ENCODE peak calls at places on chromosomes 13 and 19, in five cellular contexts. One of them, this sample, is unnamed.

GRCh38 chr19:16446108-16447014 is 25.4 kb downstream of the EPS15L1 start:
- DNase-seq in IMR-90: peak; percentile 62
- DNase-seq in mesendoderm: no peak
- DNase-seq in neuronal stem cell: no peak
- DNase-seq in H9: no peak
- DNase-seq in this sample: no peak

GRCh38 chr19:34669305-34669704 is 7.7 kb downstream of the SCGB2B2 start:
- DNase-seq in neuronal stem cell: no peak
- DNase-seq in H9: no peak
- DNase-seq in IMR-90: no peak
- DNase-seq in mesendoderm: no peak
- DNase-seq in this sample: no peak

GRCh38 chr13:67146523-67147130 is 83.5 kb downstream of the PCDH9 start:
- DNase-seq in IMR-90: no peak
- DNase-seq in H9: no peak
- DNase-seq in mesendoderm: no peak
- DNase-seq in neuronal stem cell: no peak
- DNase-seq in this sample: peak; percentile 12

GRCh38 chr19:50554212-50554611 is 14.0 kb downstream of the LRRC4B start:
- DNase-seq in IMR-90: no peak
- DNase-seq in mesendoderm: no peak
- DNase-seq in neuronal stem cell: no peak
- DNase-seq in H9: no peak
- DNase-seq in this sample: no peak

GRCh38 chr19:29308977-29309520 is 96.1 kb upstream of the UQCRFS1 start:
- DNase-seq in H9: peak; percentile 69
- DNase-seq in IMR-90: no peak
- DNase-seq in mesendoderm: peak; percentile 57
- DNase-seq in neuronal stem cell: no peak
- DNase-seq in this sample: no peak

GRCh38 chr19:35395762-35396199 is 24.9 kb downstream of the GPR42 start:
- DNase-seq in neuronal stem cell: no peak
- DNase-seq in IMR-90: no peak
- DNase-seq in mesendoderm: no peak
- DNase-seq in H9: peak; percentile 45
- DNase-seq in this sample: peak; percentile 77

GRCh38 chr13:97855570-97855970 is 97.9 kb upstream of the IPO5 start:
- DNase-seq in H9: peak; percentile 46
- DNase-seq in neuronal stem cell: peak; percentile 67
- DNase-seq in IMR-90: peak; percentile 86
- DNase-seq in mesendoderm: peak; percentile 71
- DNase-seq in this sample: peak; percentile 87

GRCh38 chr19:4524808-4525562 is 6.7 kb upstream of the PLIN4 start:
- DNase-seq in IMR-90: no peak
- DNase-seq in neuronal stem cell: no peak
- DNase-seq in H9: peak; percentile 77
- DNase-seq in mesendoderm: peak; percentile 53
- DNase-seq in this sample: peak; percentile 45

GRCh38 chr13:100464006-100464405 is 124.6 kb downstream of the GGACT start:
- DNase-seq in neuronal stem cell: no peak
- DNase-seq in H9: no peak
- DNase-seq in mesendoderm: no peak
- DNase-seq in IMR-90: no peak
- DNase-seq in this sample: no peak

GRCh38 chr13:98462241-98462882 is 114.5 kb downstream of the STK24 start:
- DNase-seq in H9: no peak
- DNase-seq in mesendoderm: no peak
- DNase-seq in neuronal stem cell: no peak
- DNase-seq in IMR-90: no peak
- DNase-seq in this sample: no peak

GRCh38 chr13:48975101-48975925 is at the start of gene FNDC3A:
- DNase-seq in H9: peak; percentile 79
- DNase-seq in IMR-90: peak; percentile 64
- DNase-seq in neuronal stem cell: no peak
- DNase-seq in mesendoderm: peak; percentile 90
- DNase-seq in this sample: peak; percentile 74

GRCh38 chr13:93226623-93227279 is at the start of gene GPC6:
- DNase-seq in H9: peak; percentile 61
- DNase-seq in IMR-90: peak; percentile 95
- DNase-seq in neuronal stem cell: peak; percentile 89
- DNase-seq in mesendoderm: peak; percentile 96
- DNase-seq in this sample: peak; percentile 96

GRCh38 chr19:50384685-50385535 is 763 bp downstream of the POLD1 start:
- DNase-seq in IMR-90: peak; percentile 16
- DNase-seq in H9: no peak
- DNase-seq in neuronal stem cell: peak; percentile 15
- DNase-seq in mesendoderm: peak; percentile 37
- DNase-seq in this sample: peak; percentile 22

GRCh38 chr19:11091343-11092153 is 2.3 kb downstream of the LDLR start:
- DNase-seq in neuronal stem cell: no peak
- DNase-seq in H9: no peak
- DNase-seq in IMR-90: peak; percentile 90
- DNase-seq in mesendoderm: peak; percentile 97
- DNase-seq in this sample: peak; percentile 94

GRCh38 chr19:3785464-3785937 is 680 bp downstream of the MATK start:
- DNase-seq in mesendoderm: no peak
- DNase-seq in neuronal stem cell: no peak
- DNase-seq in IMR-90: no peak
- DNase-seq in H9: no peak
- DNase-seq in this sample: no peak

GRCh38 chr19:32567486-32567885 is 13.5 kb upstream of the PDCD5 start:
- DNase-seq in neuronal stem cell: no peak
- DNase-seq in H9: no peak
- DNase-seq in IMR-90: no peak
- DNase-seq in mesendoderm: no peak
- DNase-seq in this sample: no peak

GRCh38 chr19:32566246-32566830 is 14.7 kb upstream of the PDCD5 start:
- DNase-seq in H9: no peak
- DNase-seq in mesendoderm: no peak
- DNase-seq in IMR-90: peak; percentile 29
- DNase-seq in neuronal stem cell: no peak
- DNase-seq in this sample: peak; percentile 42

GRCh38 chr19:32558607-32559228 is 22.3 kb upstream of the PDCD5 start:
- DNase-seq in IMR-90: no peak
- DNase-seq in neuronal stem cell: no peak
- DNase-seq in H9: peak; percentile 55
- DNase-seq in mesendoderm: peak; percentile 75
- DNase-seq in this sample: no peak

GRCh38 chr19:32563761-32564160 is 17.2 kb upstream of the PDCD5 start:
- DNase-seq in IMR-90: no peak
- DNase-seq in mesendoderm: no peak
- DNase-seq in H9: no peak
- DNase-seq in neuronal stem cell: no peak
- DNase-seq in this sample: no peak
- H2BK120ac ChIP-seq in IMR-90: no peak overlapping the region
- H2BK120ac ChIP-seq in mesendoderm: no peak overlapping the region
- H2BK120ac ChIP-seq in H9: no peak overlapping the region
- H2BK120ac ChIP-seq in neuronal stem cell: no peak overlapping the region
- H2BK120ac ChIP-seq in this sample: no peak overlapping the region

GRCh38 chr13:24922390-24923304 is 158.7 kb downstream of the RNF17 start:
- DNase-seq in mesendoderm: peak; percentile 99
- DNase-seq in neuronal stem cell: peak; percentile 93
- DNase-seq in H9: peak; percentile 98
- DNase-seq in IMR-90: peak; percentile 97
- DNase-seq in this sample: peak; percentile 98
- H3K18ac ChIP-seq in mesendoderm: peak overlapping the region; percentile 52
- H3K18ac ChIP-seq in neuronal stem cell: peak overlapping the region; percentile 95
- H3K18ac ChIP-seq in H9: peak overlapping the region; percentile 89
- H3K18ac ChIP-seq in IMR-90: peak overlapping the region; percentile 95
- H3K18ac ChIP-seq in this sample: peak overlapping the region; percentile 77

GRCh38 chr13:113106053-113106452 is 462 bp downstream of the F7 start:
- DNase-seq in mesendoderm: no peak
- DNase-seq in IMR-90: no peak
- DNase-seq in neuronal stem cell: no peak
- DNase-seq in H9: no peak
- DNase-seq in this sample: no peak

GRCh38 chr13:113110048-113110851 is 4.7 kb downstream of the F7 start:
- DNase-seq in H9: no peak
- DNase-seq in IMR-90: no peak
- DNase-seq in mesendoderm: no peak
- DNase-seq in neuronal stem cell: no peak
- DNase-seq in this sample: no peak

GRCh38 chr13:113106666-113107065 is 1.1 kb downstream of the F7 start:
- DNase-seq in IMR-90: no peak
- DNase-seq in mesendoderm: no peak
- DNase-seq in neuronal stem cell: no peak
- DNase-seq in H9: no peak
- DNase-seq in this sample: no peak

GRCh38 chr13:113110852-113111315 is 5.3 kb downstream of the F7 start:
- DNase-seq in mesendoderm: no peak
- DNase-seq in IMR-90: no peak
- DNase-seq in neuronal stem cell: no peak
- DNase-seq in H9: no peak
- DNase-seq in this sample: no peak

DNA sequence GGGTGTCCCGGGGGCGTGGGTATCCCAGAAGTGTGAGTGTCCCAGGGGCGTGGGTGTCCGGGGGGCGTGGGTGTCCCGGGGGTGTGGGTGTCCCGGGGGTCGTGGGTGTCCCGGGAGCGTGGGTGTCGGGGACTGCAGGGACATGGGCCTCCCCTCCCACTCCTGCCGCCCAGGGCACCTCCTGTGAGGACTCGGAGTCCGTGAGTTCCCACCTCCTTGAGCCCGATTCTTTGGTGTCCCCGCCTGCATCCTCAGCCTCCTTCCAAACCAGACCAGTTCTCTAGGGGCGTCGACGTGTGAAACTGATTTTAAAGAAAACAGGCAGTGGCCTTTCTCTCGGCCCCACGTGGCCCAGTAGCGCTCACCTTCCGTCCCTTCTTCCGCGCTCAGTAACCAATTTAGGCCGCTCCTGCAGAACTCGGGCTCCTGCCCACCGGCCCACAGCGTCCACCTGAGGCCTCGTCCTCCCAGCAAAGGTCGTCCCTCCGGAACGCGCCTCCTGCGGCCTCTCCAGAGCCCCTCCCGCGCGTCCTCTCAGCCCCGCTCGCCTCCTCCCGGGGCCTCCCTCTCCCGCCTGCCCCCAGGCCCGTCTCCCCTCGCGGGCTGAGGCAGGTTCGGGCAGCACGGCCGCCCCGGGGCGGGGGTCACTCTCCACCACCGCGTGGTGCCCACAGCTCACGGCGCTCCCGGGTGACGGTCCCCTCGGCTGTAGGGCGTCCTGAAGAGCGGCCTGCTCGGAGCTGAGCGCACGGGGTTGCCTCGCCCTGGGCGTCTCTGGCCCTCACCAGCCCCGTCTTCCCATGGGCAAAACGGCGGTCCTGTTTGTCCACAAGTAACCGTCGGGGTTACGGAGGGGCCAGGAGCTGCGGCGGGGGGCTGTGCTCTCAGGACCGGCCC is 3.8 kb downstream of the F7 start:
- DNase-seq in neuronal stem cell: no peak
- DNase-seq in mesendoderm: no peak
- DNase-seq in IMR-90: no peak
- DNase-seq in H9: peak; percentile 53
- DNase-seq in this sample: no peak
- H2BK15ac ChIP-seq in neuronal stem cell: no peak overlapping the region
- H2BK15ac ChIP-seq in mesendoderm: no peak overlapping the region
- H2BK15ac ChIP-seq in IMR-90: no peak overlapping the region
- H2BK15ac ChIP-seq in H9: no peak overlapping the region
- H2BK15ac ChIP-seq in this sample: no peak overlapping the region

DNA sequence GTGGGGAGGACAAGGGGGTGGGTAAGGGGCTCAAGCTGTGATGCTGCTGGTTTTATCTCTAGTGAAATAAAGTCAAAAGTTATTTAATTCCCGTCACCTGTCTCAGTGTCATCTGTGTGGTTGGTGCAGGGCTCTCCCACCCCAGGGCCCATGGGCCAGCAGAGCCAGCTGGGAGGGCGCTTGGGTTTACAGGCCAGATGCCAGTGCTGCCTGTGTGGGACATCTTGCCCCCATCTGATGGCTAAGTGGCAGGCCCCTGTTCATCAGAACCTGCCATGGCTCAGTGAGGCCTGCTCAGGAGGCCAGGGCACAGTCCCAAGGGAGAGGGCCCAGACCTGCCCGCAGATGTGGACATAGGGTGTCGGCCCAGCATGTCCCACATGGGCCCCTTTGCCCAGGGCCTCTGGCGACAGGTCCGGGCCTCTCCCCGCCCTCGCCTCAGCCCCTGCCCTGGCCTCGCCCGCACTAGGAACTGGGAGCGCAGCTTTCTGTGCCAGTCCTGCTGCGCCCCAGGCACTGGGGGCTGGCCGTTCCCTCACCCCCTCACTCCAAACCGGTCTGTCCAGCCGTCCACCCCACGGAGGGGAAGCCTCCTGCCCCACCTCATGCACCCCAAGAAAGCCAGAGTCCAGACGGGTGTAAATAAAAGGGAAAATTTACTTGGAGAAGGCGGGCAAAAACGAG is 5.3 kb downstream of the ZNF296 start:
- DNase-seq in mesendoderm: no peak
- DNase-seq in H9: no peak
- DNase-seq in IMR-90: no peak
- DNase-seq in neuronal stem cell: no peak
- DNase-seq in this sample: no peak
- H2BK120ac ChIP-seq in mesendoderm: no peak overlapping the region
- H2BK120ac ChIP-seq in H9: no peak overlapping the region
- H2BK120ac ChIP-seq in IMR-90: no peak overlapping the region
- H2BK120ac ChIP-seq in neuronal stem cell: no peak overlapping the region
- H2BK120ac ChIP-seq in this sample: no peak overlapping the region

GRCh38 chr19:19835560-19836038 is 14.0 kb upstream of the ZNF506 start:
- DNase-seq in H9: no peak
- DNase-seq in IMR-90: no peak
- DNase-seq in neuronal stem cell: no peak
- DNase-seq in mesendoderm: no peak
- DNase-seq in this sample: peak; percentile 0
- H3K18ac ChIP-seq in H9: no peak overlapping the region
- H3K18ac ChIP-seq in IMR-90: no peak overlapping the region
- H3K18ac ChIP-seq in neuronal stem cell: no peak overlapping the region
- H3K18ac ChIP-seq in mesendoderm: no peak overlapping the region
- H3K18ac ChIP-seq in this sample: no peak overlapping the region

GRCh38 chr13:51819544-51819943 is 15.6 kb upstream of the DHRS12 start:
- DNase-seq in H9: no peak
- DNase-seq in neuronal stem cell: no peak
- DNase-seq in IMR-90: no peak
- DNase-seq in mesendoderm: no peak
- DNase-seq in this sample: no peak
- H2BK15ac ChIP-seq in H9: no peak overlapping the region
- H2BK15ac ChIP-seq in neuronal stem cell: no peak overlapping the region
- H2BK15ac ChIP-seq in IMR-90: no peak overlapping the region
- H2BK15ac ChIP-seq in mesendoderm: no peak overlapping the region
- H2BK15ac ChIP-seq in this sample: no peak overlapping the region

GRCh38 chr19:38624822-38625221 is 5.8 kb downstream of the EIF3K start:
- DNase-seq in mesendoderm: no peak
- DNase-seq in neuronal stem cell: no peak
- DNase-seq in H9: no peak
- DNase-seq in IMR-90: no peak
- DNase-seq in this sample: no peak

GRCh38 chr19:38629568-38629967 is 10.6 kb downstream of the EIF3K start:
- DNase-seq in neuronal stem cell: no peak
- DNase-seq in H9: no peak
- DNase-seq in IMR-90: no peak
- DNase-seq in mesendoderm: no peak
- DNase-seq in this sample: no peak

GRCh38 chr19:38626401-38626800 is 7.4 kb downstream of the EIF3K start:
- DNase-seq in IMR-90: no peak
- DNase-seq in neuronal stem cell: no peak
- DNase-seq in H9: no peak
- DNase-seq in mesendoderm: no peak
- DNase-seq in this sample: no peak
- H2BK120ac ChIP-seq in IMR-90: no peak overlapping the region
- H2BK120ac ChIP-seq in neuronal stem cell: no peak overlapping the region
- H2BK120ac ChIP-seq in H9: no peak overlapping the region
- H2BK120ac ChIP-seq in mesendoderm: no peak overlapping the region
- H2BK120ac ChIP-seq in this sample: no peak overlapping the region